ENCODE peak calls at places on chromosomes 7 and 10, in eight cellular contexts. One of them, this sample, is unnamed.

GRCh38 chr7:101171442-101171837 is 6.1 kb upstream of the VGF start:
- DNase-seq in A172: no peak
- DNase-seq in NK-92 treated with Interleukin-12 subunit alpha and Interleukin-12 subunit beta, amount 100 ng/mL, for 24 hours: no peak
- DNase-seq in activated CD4-positive, CD25-positive, alpha-beta regulatory T cell: no peak
- DNase-seq in GM23338: no peak
- DNase-seq in sciatic nerve: no peak
- DNase-seq in cardiac muscle cell: no peak
- DNase-seq in natural killer cell: no peak
- DNase-seq in this sample: no peak

GRCh38 chr10:99654791-99655190 is 4.5 kb upstream of the ENTPD7 start:
- DNase-seq in A172: no peak
- DNase-seq in NK-92 treated with Interleukin-12 subunit alpha and Interleukin-12 subunit beta, amount 100 ng/mL, for 24 hours: no peak
- DNase-seq in activated CD4-positive, CD25-positive, alpha-beta regulatory T cell: no peak
- DNase-seq in GM23338: no peak
- DNase-seq in sciatic nerve: no peak
- DNase-seq in cardiac muscle cell: no peak
- DNase-seq in natural killer cell: no peak
- DNase-seq in this sample: no peak

GRCh38 chr7:5553298-5553877 is 129.8 kb upstream of the TNRC18 start:
- DNase-seq in A172: peak; percentile 80
- DNase-seq in NK-92 treated with Interleukin-12 subunit alpha and Interleukin-12 subunit beta, amount 100 ng/mL, for 24 hours: no peak
- DNase-seq in activated CD4-positive, CD25-positive, alpha-beta regulatory T cell: no peak
- DNase-seq in GM23338: no peak
- DNase-seq in sciatic nerve: no peak
- DNase-seq in cardiac muscle cell: peak; percentile 53
- DNase-seq in natural killer cell: no peak
- DNase-seq in this sample: no peak

GRCh38 chr10:4801405-4801804 is 24.6 kb upstream of the AKR1E2 start:
- DNase-seq in A172: no peak
- DNase-seq in NK-92 treated with Interleukin-12 subunit alpha and Interleukin-12 subunit beta, amount 100 ng/mL, for 24 hours: no peak
- DNase-seq in activated CD4-positive, CD25-positive, alpha-beta regulatory T cell: no peak
- DNase-seq in GM23338: peak; percentile 32
- DNase-seq in sciatic nerve: no peak
- DNase-seq in cardiac muscle cell: no peak
- DNase-seq in natural killer cell: no peak
- DNase-seq in this sample: no peak

GRCh38 chr10:10758306-10758705 is 259.4 kb upstream of the CELF2 start:
- DNase-seq in A172: no peak
- DNase-seq in NK-92 treated with Interleukin-12 subunit alpha and Interleukin-12 subunit beta, amount 100 ng/mL, for 24 hours: no peak
- DNase-seq in activated CD4-positive, CD25-positive, alpha-beta regulatory T cell: no peak
- DNase-seq in GM23338: no peak
- DNase-seq in sciatic nerve: no peak
- DNase-seq in cardiac muscle cell: no peak
- DNase-seq in natural killer cell: no peak
- DNase-seq in this sample: no peak

GRCh38 chr7:157474685-157475084 is 137.9 kb downstream of the DNAJB6 start:
- DNase-seq in A172: no peak
- DNase-seq in NK-92 treated with Interleukin-12 subunit alpha and Interleukin-12 subunit beta, amount 100 ng/mL, for 24 hours: peak; percentile 36
- DNase-seq in activated CD4-positive, CD25-positive, alpha-beta regulatory T cell: no peak
- DNase-seq in GM23338: peak; percentile 70
- DNase-seq in sciatic nerve: no peak
- DNase-seq in cardiac muscle cell: no peak
- DNase-seq in natural killer cell: no peak
- DNase-seq in this sample: no peak

GRCh38 chr7:155324012-155324917 is 26.6 kb downstream of the INSIG1 start:
- DNase-seq in A172: no peak
- DNase-seq in NK-92 treated with Interleukin-12 subunit alpha and Interleukin-12 subunit beta, amount 100 ng/mL, for 24 hours: no peak
- DNase-seq in activated CD4-positive, CD25-positive, alpha-beta regulatory T cell: no peak
- DNase-seq in GM23338: no peak
- DNase-seq in sciatic nerve: no peak
- DNase-seq in cardiac muscle cell: no peak
- DNase-seq in natural killer cell: no peak
- DNase-seq in this sample: no peak

GRCh38 chr7:102992509-102992819 is 79.7 kb downstream of the LRRC17 start:
- DNase-seq in A172: no peak
- DNase-seq in NK-92 treated with Interleukin-12 subunit alpha and Interleukin-12 subunit beta, amount 100 ng/mL, for 24 hours: no peak
- DNase-seq in activated CD4-positive, CD25-positive, alpha-beta regulatory T cell: no peak
- DNase-seq in GM23338: no peak
- DNase-seq in sciatic nerve: no peak
- DNase-seq in cardiac muscle cell: no peak
- DNase-seq in natural killer cell: no peak
- DNase-seq in this sample: no peak

GRCh38 chr7:116872026-116872425 is 9.6 kb downstream of the CAPZA2 start:
- DNase-seq in A172: no peak
- DNase-seq in NK-92 treated with Interleukin-12 subunit alpha and Interleukin-12 subunit beta, amount 100 ng/mL, for 24 hours: no peak
- DNase-seq in activated CD4-positive, CD25-positive, alpha-beta regulatory T cell: no peak
- DNase-seq in GM23338: no peak
- DNase-seq in sciatic nerve: no peak
- DNase-seq in cardiac muscle cell: no peak
- DNase-seq in natural killer cell: no peak
- DNase-seq in this sample: no peak

GRCh38 chr10:123619067-123619855 is 46.9 kb upstream of the GPR26 start:
- DNase-seq in A172: no peak
- DNase-seq in NK-92 treated with Interleukin-12 subunit alpha and Interleukin-12 subunit beta, amount 100 ng/mL, for 24 hours: no peak
- DNase-seq in activated CD4-positive, CD25-positive, alpha-beta regulatory T cell: no peak
- DNase-seq in GM23338: no peak
- DNase-seq in sciatic nerve: no peak
- DNase-seq in cardiac muscle cell: no peak
- DNase-seq in natural killer cell: no peak
- DNase-seq in this sample: no peak

GRCh38 chr7:25752967-25753791 is 398.8 kb upstream of the NFE2L3 start:
- DNase-seq in A172: no peak
- DNase-seq in NK-92 treated with Interleukin-12 subunit alpha and Interleukin-12 subunit beta, amount 100 ng/mL, for 24 hours: no peak
- DNase-seq in activated CD4-positive, CD25-positive, alpha-beta regulatory T cell: no peak
- DNase-seq in GM23338: peak; percentile 47
- DNase-seq in sciatic nerve: no peak
- DNase-seq in cardiac muscle cell: peak; percentile 50
- DNase-seq in natural killer cell: no peak
- DNase-seq in this sample: no peak

GRCh38 chr7:151131284-151131621 is 36.2 kb downstream of the GBX1 start:
- DNase-seq in A172: no peak
- DNase-seq in NK-92 treated with Interleukin-12 subunit alpha and Interleukin-12 subunit beta, amount 100 ng/mL, for 24 hours: no peak
- DNase-seq in activated CD4-positive, CD25-positive, alpha-beta regulatory T cell: no peak
- DNase-seq in GM23338: no peak
- DNase-seq in sciatic nerve: no peak
- DNase-seq in cardiac muscle cell: no peak
- DNase-seq in natural killer cell: no peak
- DNase-seq in this sample: no peak

GRCh38 chr7:155874411-155874810 is 62.1 kb upstream of the SHH start:
- DNase-seq in A172: no peak
- DNase-seq in NK-92 treated with Interleukin-12 subunit alpha and Interleukin-12 subunit beta, amount 100 ng/mL, for 24 hours: no peak
- DNase-seq in activated CD4-positive, CD25-positive, alpha-beta regulatory T cell: no peak
- DNase-seq in GM23338: no peak
- DNase-seq in sciatic nerve: no peak
- DNase-seq in cardiac muscle cell: no peak
- DNase-seq in natural killer cell: no peak
- DNase-seq in this sample: no peak

GRCh38 chr7:130430841-130431713 is 9.7 kb downstream of the CEP41 start:
- DNase-seq in A172: no peak
- DNase-seq in NK-92 treated with Interleukin-12 subunit alpha and Interleukin-12 subunit beta, amount 100 ng/mL, for 24 hours: no peak
- DNase-seq in activated CD4-positive, CD25-positive, alpha-beta regulatory T cell: no peak
- DNase-seq in GM23338: no peak
- DNase-seq in sciatic nerve: no peak
- DNase-seq in cardiac muscle cell: no peak
- DNase-seq in natural killer cell: no peak
- DNase-seq in this sample: no peak

This sample was measured in activated B cell treated with CpG ODN at 0.5 μM for 24 hours.